ENCODE peak calls at places on chromosomes 2 and 18, in seven cellular contexts. P, M, O, Y, J, N and X are unnamed samples.

GRCh38 chr2:241728627-241729026 is 5.8 kb upstream of the D2HGDH start:
- DNase-seq in P (no peak), N (no peak), J (peak), O (no peak), Y (no peak), M (no peak), X (no peak)

GRCh38 chr2:28627722-28628480 is 123.7 kb upstream of the PPP1CB start:
- DNase-seq in O (no peak), M (no peak), J (no peak), Y (no peak), P (peak), N (no peak), X (no peak)

GRCh38 chr2:174059178-174059874 is 94.2 kb upstream of the SP3 start:
- DNase-seq in P (peak), M (peak), O (no peak), N (no peak), Y (no peak), J (no peak), X (no peak)

GRCh38 chr2:120307482-120307881 is 38.5 kb upstream of the INHBB start:
- DNase-seq in Y (no peak), M (no peak), J (no peak), P (no peak), N (no peak), O (no peak), X (no peak)

GRCh38 chr2:152236191-152236925 is 60.8 kb upstream of the STAM2 start:
- DNase-seq in O (no peak), Y (no peak), M (no peak), J (no peak), N (no peak), P (no peak), X (no peak)

GRCh38 chr2:174593574-174594203 is 3.9 kb downstream of the WIPF1 start:
- DNase-seq in Y (no peak), N (peak), P (peak), O (no peak), M (no peak), J (no peak), X (no peak)

GRCh38 chr2:18473241-18473841 is 87.1 kb downstream of the RDH14 start:
- DNase-seq in P (peak), N (no peak), Y (no peak), M (no peak), O (no peak), J (no peak), X (no peak)

GRCh38 chr2:222610746-222611145 is 45.1 kb downstream of the FARSB start:
- DNase-seq in Y (no peak), J (no peak), M (no peak), N (no peak), P (no peak), O (no peak), X (peak)

GRCh38 chr2:227780981-227781630 is 32.5 kb upstream of the CCL20 start:
- DNase-seq in J (no peak), P (no peak), Y (no peak), N (no peak), M (no peak), O (no peak), X (peak)

GRCh38 chr2:227782804-227783203 is 30.8 kb upstream of the CCL20 start:
- DNase-seq in M (no peak), J (no peak), N (no peak), O (no peak), P (no peak), Y (no peak), X (no peak)

GRCh38 chr2:227785293-227785692 is 28.3 kb upstream of the CCL20 start:
- DNase-seq in N (no peak), J (no peak), M (no peak), P (no peak), O (no peak), Y (no peak), X (no peak)

GRCh38 chr2:227781841-227782240 is 31.8 kb upstream of the CCL20 start:
- DNase-seq in M (no peak), J (no peak), O (no peak), N (no peak), P (no peak), Y (no peak), X (no peak)

DNA sequence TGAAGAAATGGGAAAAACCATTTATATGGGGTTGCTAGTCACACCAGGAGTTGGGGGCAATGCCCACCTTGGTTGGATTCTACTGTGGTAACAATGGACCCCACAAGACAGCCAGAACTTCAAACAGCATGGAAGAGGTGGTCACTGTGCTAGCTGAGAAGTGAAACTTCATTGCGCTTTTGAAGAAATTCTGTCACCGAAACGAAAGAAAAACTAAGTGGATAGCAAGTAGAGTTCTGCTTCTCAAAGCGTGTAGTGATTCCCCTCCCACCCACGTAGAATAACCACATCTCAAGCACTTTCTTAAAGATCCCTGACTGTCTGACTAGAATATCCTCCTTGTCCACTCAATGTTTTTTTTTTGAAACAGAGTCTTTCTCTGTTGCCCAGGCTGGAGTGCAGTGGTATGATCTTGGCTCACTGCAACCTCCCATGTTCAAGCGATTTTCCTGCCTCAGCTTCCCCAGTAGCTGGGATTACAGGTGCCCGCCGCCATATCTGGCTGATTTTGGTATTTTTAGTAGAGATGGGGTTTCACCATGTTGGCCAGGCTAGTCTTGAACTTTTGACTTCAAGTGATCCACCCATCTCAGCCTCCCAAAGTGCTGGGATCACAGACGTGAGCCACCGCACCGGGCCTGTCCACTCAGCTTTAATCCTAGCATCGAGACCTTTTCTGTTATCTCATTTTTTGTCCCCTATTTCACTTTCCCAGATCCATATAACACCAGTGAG is 30.1 kb upstream of the CCL20 start:
- DNase-seq in O (no peak), Y (no peak), N (peak), P (no peak), M (no peak), J (no peak), X (no peak)
- TF ChIP-seq JUND in O (no peak), Y (no peak), N (no peak), P (no peak), M (no peak), J (no peak), X (no peak)

GRCh38 chr2:116456429-116456828 is 1358.1 kb upstream of the DDX18 start:
- DNase-seq in P (no peak), O (no peak), N (no peak), Y (peak), J (no peak), M (no peak), X (no peak)
- TF ChIP-seq JUND in P (no peak), O (no peak), N (no peak), Y (no peak), J (no peak), M (no peak), X (no peak)

DNA sequence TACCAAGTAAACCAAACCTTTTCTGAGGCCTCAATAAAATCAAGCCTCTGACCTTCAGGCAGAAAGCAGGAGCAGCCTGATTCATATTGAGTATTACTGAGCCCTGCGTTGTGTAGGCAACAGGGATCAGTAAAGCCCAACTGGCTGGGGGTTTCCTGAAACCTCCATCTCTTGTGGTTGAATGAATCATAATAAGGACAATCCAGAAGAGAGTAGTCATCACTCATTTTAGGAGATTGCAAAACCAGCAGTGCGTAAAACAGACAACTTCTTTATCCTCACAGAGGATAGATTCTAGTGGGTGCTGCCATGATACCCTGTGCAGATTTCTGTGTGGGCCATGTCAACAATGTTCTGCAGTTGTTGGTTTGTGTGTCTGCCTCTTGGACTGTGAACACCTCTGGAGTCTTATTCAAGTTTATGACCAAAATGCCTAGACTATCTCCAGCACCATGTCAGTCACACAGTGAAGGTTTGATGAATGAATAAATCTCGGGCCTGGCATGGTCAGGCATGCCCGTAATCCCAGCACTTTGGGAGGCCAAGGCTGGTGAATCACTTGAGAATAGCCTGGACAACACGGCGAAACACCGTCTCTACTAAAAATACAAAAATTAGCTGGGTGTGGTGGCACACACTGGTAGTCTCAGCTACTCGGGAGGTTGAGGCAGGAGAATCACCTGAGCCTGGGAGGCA is 51.8 kb upstream of the RAB27B start:
- DNase-seq in M (peak), Y (no peak), N (peak), P (peak), J (no peak), O (peak), X (no peak)
- TF ChIP-seq JUND in M (no peak), Y (no peak), N (no peak), P (peak), J (peak), O (peak), X (no peak)

GRCh38 chr2:26430826-26431225 is 29.1 kb downstream of the DRC1 start:
- DNase-seq in O (no peak), J (no peak), Y (no peak), N (no peak), P (no peak), M (no peak), X (no peak)
- TF ChIP-seq JUND in O (no peak), J (no peak), Y (no peak), N (no peak), P (no peak), M (no peak), X (no peak)

DNA sequence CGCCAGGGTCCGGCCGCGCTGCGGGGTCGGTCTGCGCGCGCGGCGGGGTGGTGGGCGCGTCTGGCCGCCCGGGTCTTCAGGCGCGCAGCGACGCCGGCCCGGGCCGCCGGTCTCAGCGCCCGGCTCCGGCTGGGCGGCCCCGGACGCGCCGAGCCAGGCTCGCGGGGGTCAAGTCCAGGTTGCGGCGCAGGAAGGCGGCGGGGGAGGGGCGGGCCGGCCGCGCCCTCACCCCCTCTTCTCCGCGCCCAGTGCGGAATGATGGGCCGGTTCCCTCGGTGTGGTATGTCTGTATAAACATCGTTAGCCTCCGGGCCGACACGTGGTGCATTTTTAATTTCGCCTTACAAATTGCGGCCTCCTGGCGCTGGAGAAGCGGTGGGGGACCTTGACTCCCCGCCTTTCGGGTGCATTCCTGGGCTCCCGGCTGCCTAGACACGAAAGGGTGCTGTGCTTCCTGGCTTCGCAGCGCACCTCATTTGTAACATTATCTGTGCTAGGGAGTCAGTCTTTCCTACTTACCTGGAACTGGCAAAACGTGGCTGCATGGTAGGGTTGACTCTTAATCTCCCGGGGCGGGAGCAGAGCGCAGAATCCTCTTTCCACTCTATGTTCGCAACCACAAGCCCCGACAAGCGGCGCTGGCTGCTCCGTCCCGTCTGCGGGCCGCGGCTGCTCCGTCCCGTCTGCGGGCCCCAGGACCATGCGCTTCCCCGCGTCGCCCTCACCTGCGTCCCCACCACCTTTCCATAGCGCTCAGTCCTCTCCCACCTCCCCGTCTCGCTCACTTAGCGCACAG is 69.0 kb downstream of the CTAGE1 start:
- DNase-seq in M (no peak), P (no peak), J (no peak), N (no peak), Y (peak), O (no peak), X (peak)
- TF ChIP-seq JUND in M (no peak), P (no peak), J (no peak), N (no peak), Y (no peak), O (no peak), X (no peak)

DNA sequence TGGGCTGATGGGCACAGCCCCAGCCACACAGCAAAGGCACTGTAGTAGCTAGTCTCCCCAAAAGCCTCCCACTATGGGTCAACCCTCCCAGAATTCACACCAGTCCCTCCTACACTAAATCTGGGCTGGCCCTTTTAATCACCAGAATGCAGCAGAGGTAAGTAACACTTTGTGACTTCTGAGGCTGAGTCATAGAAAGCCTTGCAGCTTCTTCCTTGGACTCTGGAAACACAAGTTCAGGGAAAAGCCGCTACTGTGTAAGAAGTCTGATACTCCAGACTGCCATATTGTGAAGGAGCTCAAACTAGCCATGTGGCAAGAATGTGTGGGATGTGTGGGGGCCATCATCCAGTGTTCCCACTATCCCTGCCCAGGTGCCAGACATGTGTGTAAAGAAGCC is 19.0 kb upstream of the SIX2 start:
- DNase-seq in Y (no peak), N (no peak), O (no peak), J (no peak), M (no peak), P (no peak), X (no peak)
- TF ChIP-seq JUND in Y (no peak), N (no peak), O (no peak), J (no peak), M (no peak), P (no peak), X (no peak)

DNA sequence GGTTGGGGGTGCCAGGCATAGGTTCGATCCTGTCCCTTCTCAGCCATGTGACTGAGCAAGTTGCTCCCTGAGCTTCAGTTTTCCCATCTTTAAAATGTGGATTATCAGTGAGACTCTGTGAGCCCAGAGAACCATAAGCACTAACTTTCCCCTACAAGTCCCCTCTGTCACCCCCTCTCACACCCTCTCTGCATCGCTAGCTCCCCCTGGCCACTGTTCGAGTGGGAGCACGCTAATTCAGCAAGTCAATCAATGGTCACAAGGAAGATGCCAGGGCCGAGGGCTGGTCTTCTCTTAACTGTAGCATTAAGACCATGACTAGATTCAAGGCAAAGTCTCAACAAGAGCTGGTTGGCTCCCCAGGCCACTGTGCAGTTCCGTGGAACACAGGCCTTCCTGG is 66.2 kb downstream of the BCL2L11 start:
- DNase-seq in M (no peak), N (no peak), Y (no peak), P (no peak), J (no peak), O (no peak), X (no peak)
- TF ChIP-seq JUND in M (no peak), N (no peak), Y (no peak), P (no peak), J (no peak), O (no peak), X (no peak)